ENCODE peak calls at places on chromosomes 3 and 15, in seven cellular contexts. W is astrocyte, K is fibroblast of pulmonary artery, R is psoas muscle, T is breast epithelium, L is endothelial cell, O is GM12865. Z is an unnamed sample.
A peak's percentile ranks its signal among the peaks of the same experiment; 100 is the strongest.

GRCh38 chr15:48992545-48992944 is 28.8 kb upstream of the SHC4 start:
- DNase-seq in T (no peak), R (no peak), O (peak; percentile 58), L (no peak), K (no peak), W (no peak), Z (no peak)

GRCh38 chr3:55721716-55722484 is 234.8 kb upstream of the WNT5A start:
- DNase-seq in W (no peak), L (peak; percentile 40), R (no peak), K (peak; percentile 19), T (no peak), O (peak; percentile 53), Z (peak; percentile 36)

GRCh38 chr3:12175844-12176453 is 17.2 kb upstream of the TIMP4 start:
- DNase-seq in L (peak; percentile 71), O (peak; percentile 54), K (peak; percentile 81), W (no peak), T (peak; percentile 45), R (peak; percentile 64), Z (no peak)

GRCh38 chr3:45496550-45496949 is 98.0 kb upstream of the LIMD1 start:
- DNase-seq in T (no peak), O (no peak), L (no peak), W (no peak), K (peak; percentile 80), R (peak; percentile 64), Z (no peak)

GRCh38 chr15:78822514-78822913 is 11.2 kb upstream of the ADAMTS7 start:
- DNase-seq in T (no peak), L (no peak), K (no peak), R (no peak), W (no peak), O (no peak), Z (peak; percentile 13)

GRCh38 chr3:77068808-77069207 is 28.9 kb downstream of the ROBO2 start:
- DNase-seq in O (no peak), L (no peak), W (no peak), R (no peak), T (no peak), K (no peak), Z (no peak)

GRCh38 chr3:96813820-96814580 is 394 bp upstream of the EPHA6 start:
- DNase-seq in T (no peak), W (peak; percentile 36), K (peak; percentile 44), L (peak; percentile 73), R (peak; percentile 24), O (peak; percentile 33), Z (peak; percentile 25)

GRCh38 chr15:77224352-77224751 is 153.4 kb upstream of the TSPAN3 start:
- DNase-seq in W (no peak), K (no peak), L (no peak), R (no peak), T (no peak), O (no peak), Z (no peak)

GRCh38 chr3:64291345-64291744 is 66.1 kb upstream of the PRICKLE2 start:
- DNase-seq in O (no peak), R (peak; percentile 47), L (no peak), T (no peak), K (peak; percentile 94), W (peak; percentile 86), Z (peak; percentile 86)

GRCh38 chr15:89002281-89002761 is 85.9 kb upstream of the ABHD2 start:
- DNase-seq in K (peak; percentile 67), W (peak; percentile 64), R (no peak), T (no peak), O (peak; percentile 80), L (no peak), Z (peak; percentile 88)

GRCh38 chr3:196528639-196529233 is 13.6 kb upstream of the SMCO1 start:
- DNase-seq in L (peak; percentile 84), R (peak; percentile 82), K (peak; percentile 64), T (peak; percentile 30), O (peak; percentile 92), W (peak; percentile 31), Z (peak; percentile 10)

GRCh38 chr3:27859821-27860220 is 137.7 kb upstream of the EOMES start:
- DNase-seq in K (no peak), W (no peak), O (no peak), T (no peak), R (no peak), L (no peak), Z (no peak)

GRCh38 chr15:70258369-70259029 is 160.8 kb upstream of the TLE3 start:
- DNase-seq in K (no peak), O (peak; percentile 53), W (peak; percentile 18), L (no peak), R (no peak), T (no peak), Z (no peak)

GRCh38 chr3:9198805-9199386 is 50.5 kb downstream of the SRGAP3 start:
- DNase-seq in O (peak; percentile 38), K (no peak), W (no peak), R (no peak), L (no peak), T (no peak), Z (no peak)

GRCh38 chr3:186790261-186790981 is 7.0 kb downstream of the EIF4A2 start:
- DNase-seq in T (no peak), W (peak; percentile 51), L (no peak), K (peak; percentile 51), R (no peak), O (peak; percentile 72), Z (peak; percentile 57)

GRCh38 chr15:90035095-90035834 is 34.1 kb downstream of the ZNF710 start:
- DNase-seq in R (peak; percentile 59), O (no peak), W (peak; percentile 70), K (peak; percentile 60), T (peak; percentile 81), L (no peak), Z (no peak)

GRCh38 chr15:84889991-84890669 is 5.7 kb downstream of the SLC28A1 start:
- DNase-seq in K (no peak), W (no peak), R (no peak), L (no peak), O (no peak), T (no peak), Z (no peak)
- TF ChIP-seq CTCF in K (no peak), W (no peak), R (no peak), L (no peak), O (no peak), T (no peak), Z (no peak)

DNA sequence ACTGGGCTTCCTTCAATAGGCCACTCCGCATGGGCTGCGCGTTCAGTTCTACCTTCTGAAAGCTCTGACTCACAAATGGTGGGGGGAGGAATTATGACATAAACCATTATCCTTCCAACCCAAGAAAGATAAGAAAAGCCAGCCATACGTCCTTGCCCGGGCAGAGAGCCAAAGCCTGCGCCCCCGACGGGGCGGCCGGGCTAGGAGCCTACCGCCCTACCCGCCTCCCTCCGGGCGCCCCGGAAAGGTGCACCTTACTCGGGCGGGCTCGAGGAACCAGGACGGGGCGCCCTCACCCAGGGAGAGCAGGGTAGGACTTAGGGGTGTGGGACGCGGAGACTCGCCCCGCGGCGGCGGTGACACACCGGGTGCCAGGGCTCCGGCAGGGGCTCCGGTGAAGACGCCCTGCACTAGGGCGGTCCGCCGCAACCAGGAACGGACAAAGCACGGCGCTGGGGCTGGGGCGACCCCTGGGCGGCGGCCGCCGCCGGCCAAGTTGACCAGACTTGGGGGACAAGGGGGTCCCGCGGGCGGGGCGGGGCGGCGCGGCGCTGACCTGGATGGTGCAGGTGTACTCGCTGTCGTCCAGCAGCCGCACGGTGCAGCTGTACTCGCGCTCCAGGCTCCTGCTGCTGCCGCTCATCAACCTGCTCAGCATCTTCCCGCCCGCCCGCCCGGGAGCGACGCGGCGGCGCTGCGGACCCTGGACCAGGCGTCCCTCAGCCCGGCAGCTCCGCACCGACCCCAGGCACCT is 497 bp downstream of the FRMD5 start:
- DNase-seq in T (no peak), R (peak; percentile 16), W (peak; percentile 86), K (peak; percentile 89), L (no peak), O (peak; percentile 23), Z (peak; percentile 29)
- TF ChIP-seq CTCF in T (no peak), R (no peak), W (no peak), K (no peak), L (no peak), O (no peak), Z (no peak)

GRCh38 chr3:10707984-10708868 is 107.8 kb upstream of the SLC6A11 start:
- DNase-seq in K (no peak), W (no peak), T (no peak), R (no peak), L (no peak), O (no peak), Z (no peak)

GRCh38 chr3:10707089-10707983 is 108.7 kb upstream of the SLC6A11 start:
- DNase-seq in W (no peak), R (no peak), K (no peak), L (peak; percentile 32), O (no peak), T (no peak), Z (no peak)

GRCh38 chr3:10703875-10704274 is 112.2 kb upstream of the SLC6A11 start:
- DNase-seq in O (peak; percentile 4), W (peak; percentile 33), K (peak; percentile 16), T (no peak), L (peak; percentile 47), R (no peak), Z (peak; percentile 35)

GRCh38 chr3:10709110-10709781 is 106.8 kb upstream of the SLC6A11 start:
- DNase-seq in R (no peak), O (no peak), T (no peak), W (no peak), L (no peak), K (no peak), Z (no peak)

GRCh38 chr3:10706156-10707088 is 109.6 kb upstream of the SLC6A11 start:
- DNase-seq in W (no peak), O (no peak), L (peak; percentile 31), R (no peak), T (no peak), K (no peak), Z (no peak)
- TF ChIP-seq CTCF in W (no peak), O (no peak), L (no peak), R (no peak), T (no peak), K (no peak), Z (no peak)

DNA sequence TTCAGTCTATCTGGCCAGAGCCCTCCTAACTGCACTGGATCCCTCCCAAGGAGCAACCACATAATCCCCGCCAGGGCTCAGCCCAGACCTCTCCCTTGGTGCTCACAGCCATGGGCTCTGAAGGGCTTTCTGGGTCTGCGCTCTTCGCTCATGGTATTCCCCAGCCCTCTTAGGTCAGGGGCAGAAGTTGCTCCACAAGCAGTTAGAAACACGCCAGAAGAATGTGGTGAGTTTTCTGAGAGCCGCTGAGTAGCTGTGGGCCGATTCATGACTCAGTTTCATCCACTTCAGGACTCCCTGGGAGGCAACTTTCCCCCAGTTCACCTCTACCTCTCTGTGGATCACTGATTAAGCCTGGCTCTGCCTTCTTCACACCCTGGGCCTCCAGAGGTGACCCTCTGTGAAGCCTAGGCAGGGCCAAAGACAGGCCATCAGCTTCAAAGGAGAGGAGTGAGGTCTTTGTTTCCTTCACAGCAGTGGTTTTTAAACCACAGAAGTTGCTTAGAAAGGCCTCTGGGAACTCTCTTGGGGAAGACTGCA is 132.4 kb upstream of the LIPC start:
- DNase-seq in T (no peak), K (no peak), W (peak; percentile 85), L (no peak), O (peak; percentile 54), R (no peak), Z (no peak)
- TF ChIP-seq CTCF in T (no peak), K (no peak), W (no peak), L (no peak), O (no peak), R (no peak), Z (no peak)